ENCODE peak calls at places on chromosomes 1 and 21, in five cellular contexts. One of them, this sample, is unnamed. For H3K27me3 and H3K4me1, the result is how much of the 10 kb centered on the place peaks cover.

GRCh38 chr1:94734963-94735899 is 84.9 kb upstream of the SLC44A3 start:
- DNase-seq in fibroblast of lung: peak
- DNase-seq in CD8-positive, alpha-beta memory T cell: no peak
- DNase-seq in adipocyte: peak
- DNase-seq in BE2C: no peak
- DNase-seq in this sample: no peak

GRCh38 chr1:32361674-32362473 is 411 bp downstream of the FAM229A start:
- DNase-seq in fibroblast of lung: peak
- DNase-seq in CD8-positive, alpha-beta memory T cell: no peak
- DNase-seq in adipocyte: peak
- DNase-seq in BE2C: peak
- DNase-seq in this sample: peak

GRCh38 chr21:46058339-46059145 is 39.4 kb upstream of the COL6A2 start:
- DNase-seq in fibroblast of lung: no peak
- DNase-seq in CD8-positive, alpha-beta memory T cell: no peak
- DNase-seq in adipocyte: no peak
- DNase-seq in BE2C: no peak
- DNase-seq in this sample: no peak

GRCh38 chr1:227390525-227390924 is 72.2 kb upstream of the CDC42BPA start:
- DNase-seq in fibroblast of lung: peak
- DNase-seq in CD8-positive, alpha-beta memory T cell: no peak
- DNase-seq in adipocyte: peak
- DNase-seq in BE2C: no peak
- DNase-seq in this sample: no peak

GRCh38 chr1:172500207-172500606 is 32.7 kb upstream of the SUCO start:
- DNase-seq in fibroblast of lung: no peak
- DNase-seq in CD8-positive, alpha-beta memory T cell: no peak
- DNase-seq in adipocyte: no peak
- DNase-seq in BE2C: no peak
- DNase-seq in this sample: no peak

GRCh38 chr1:92949937-92950817 is 11.1 kb downstream of the DIPK1A start:
- DNase-seq in fibroblast of lung: peak
- DNase-seq in CD8-positive, alpha-beta memory T cell: no peak
- DNase-seq in adipocyte: peak
- DNase-seq in BE2C: no peak
- DNase-seq in this sample: no peak

GRCh38 chr1:42680921-42681683 is 1.1 kb upstream of the YBX1 start:
- DNase-seq in fibroblast of lung: peak
- DNase-seq in CD8-positive, alpha-beta memory T cell: no peak
- DNase-seq in adipocyte: peak
- DNase-seq in BE2C: no peak
- DNase-seq in this sample: peak

GRCh38 chr1:231629132-231629531 is 2.5 kb downstream of the DISC1 start:
- DNase-seq in fibroblast of lung: no peak
- DNase-seq in CD8-positive, alpha-beta memory T cell: no peak
- DNase-seq in adipocyte: no peak
- DNase-seq in BE2C: no peak
- DNase-seq in this sample: no peak

GRCh38 chr1:10691740-10692125 is 104.7 kb downstream of the CASZ1 start:
- DNase-seq in fibroblast of lung: no peak
- DNase-seq in CD8-positive, alpha-beta memory T cell: no peak
- DNase-seq in adipocyte: no peak
- DNase-seq in BE2C: no peak
- DNase-seq in this sample: no peak

GRCh38 chr1:23422313-23422877 is 2.2 kb downstream of the TCEA3 start:
- DNase-seq in fibroblast of lung: peak
- DNase-seq in CD8-positive, alpha-beta memory T cell: peak
- DNase-seq in adipocyte: peak
- DNase-seq in BE2C: peak
- DNase-seq in this sample: peak

GRCh38 chr1:111960971-111961370 is 28.5 kb downstream of the KCND3 start:
- DNase-seq in fibroblast of lung: no peak
- DNase-seq in CD8-positive, alpha-beta memory T cell: no peak
- DNase-seq in adipocyte: no peak
- DNase-seq in BE2C: no peak
- DNase-seq in this sample: no peak

GRCh38 chr1:43634729-43635128 is 15.2 kb upstream of the KDM4A start:
- DNase-seq in fibroblast of lung: no peak
- DNase-seq in CD8-positive, alpha-beta memory T cell: no peak
- DNase-seq in adipocyte: peak
- DNase-seq in BE2C: no peak
- DNase-seq in this sample: no peak

GRCh38 chr1:236113324-236114032 is 28.9 kb upstream of the GPR137B start:
- DNase-seq in fibroblast of lung: no peak
- DNase-seq in CD8-positive, alpha-beta memory T cell: no peak
- DNase-seq in adipocyte: no peak
- DNase-seq in BE2C: no peak
- DNase-seq in this sample: no peak

GRCh38 chr1:186183219-186183618 is 191.8 kb downstream of the TPR start:
- DNase-seq in fibroblast of lung: peak
- DNase-seq in CD8-positive, alpha-beta memory T cell: no peak
- DNase-seq in adipocyte: peak
- DNase-seq in BE2C: no peak
- DNase-seq in this sample: no peak

GRCh38 chr21:28615276-28615675 is 377.4 kb downstream of the LTN1 start:
- DNase-seq in fibroblast of lung: peak
- DNase-seq in CD8-positive, alpha-beta memory T cell: no peak
- DNase-seq in adipocyte: peak
- DNase-seq in BE2C: no peak
- DNase-seq in this sample: no peak

GRCh38 chr1:214511639-214511998 is 39.8 kb downstream of the PTPN14 start:
- DNase-seq in fibroblast of lung: no peak
- DNase-seq in CD8-positive, alpha-beta memory T cell: no peak
- DNase-seq in adipocyte: no peak
- DNase-seq in BE2C: no peak
- DNase-seq in this sample: no peak

GRCh38 chr1:186574951-186575747 is 105.1 kb downstream of the PTGS2 start:
- DNase-seq in fibroblast of lung: peak
- DNase-seq in CD8-positive, alpha-beta memory T cell: no peak
- DNase-seq in adipocyte: peak
- DNase-seq in BE2C: no peak
- DNase-seq in this sample: no peak

GRCh38 chr1:246797157-246797556 is 72.9 kb downstream of the SCCPDH start:
- DNase-seq in fibroblast of lung: no peak
- DNase-seq in CD8-positive, alpha-beta memory T cell: no peak
- DNase-seq in adipocyte: no peak
- DNase-seq in BE2C: no peak
- DNase-seq in this sample: no peak

GRCh38 chr1:10217748-10218441 is 7.5 kb downstream of the KIF1B start:
- DNase-seq in fibroblast of lung: peak
- DNase-seq in CD8-positive, alpha-beta memory T cell: no peak
- DNase-seq in adipocyte: peak
- DNase-seq in BE2C: no peak
- DNase-seq in this sample: no peak

GRCh38 chr1:14842891-14843290 is 244.4 kb downstream of the KAZN start:
- DNase-seq in fibroblast of lung: peak
- DNase-seq in CD8-positive, alpha-beta memory T cell: no peak
- DNase-seq in adipocyte: peak
- DNase-seq in BE2C: no peak
- DNase-seq in this sample: no peak

GRCh38 chr21:39014751-39015150 is 168.5 kb downstream of the PSMG1 start:
- DNase-seq in fibroblast of lung: peak
- DNase-seq in CD8-positive, alpha-beta memory T cell: no peak
- DNase-seq in adipocyte: peak
- DNase-seq in BE2C: no peak
- DNase-seq in this sample: no peak

GRCh38 chr1:224175615-224176014 is 7.4 kb upstream of the DEGS1 start:
- DNase-seq in fibroblast of lung: peak
- DNase-seq in CD8-positive, alpha-beta memory T cell: no peak
- DNase-seq in adipocyte: peak
- DNase-seq in BE2C: peak
- DNase-seq in this sample: peak

GRCh38 chr1:229116114-229116513 is 154.8 kb upstream of the RAB4A start:
- DNase-seq in fibroblast of lung: no peak
- DNase-seq in CD8-positive, alpha-beta memory T cell: no peak
- DNase-seq in adipocyte: no peak
- DNase-seq in BE2C: no peak
- DNase-seq in this sample: no peak

GRCh38 chr1:181044449-181044966 is 10.7 kb downstream of the MR1 start:
- DNase-seq in fibroblast of lung: no peak
- DNase-seq in CD8-positive, alpha-beta memory T cell: peak
- DNase-seq in adipocyte: no peak
- DNase-seq in BE2C: no peak
- DNase-seq in this sample: peak

GRCh38 chr1:37033355-37034291 is 692 bp downstream of the GRIK3 start:
- DNase-seq in fibroblast of lung: no peak
- DNase-seq in CD8-positive, alpha-beta memory T cell: no peak
- DNase-seq in adipocyte: no peak
- DNase-seq in BE2C: peak
- DNase-seq in this sample: no peak

GRCh38 chr1:44733784-44734183 is 2.8 kb upstream of the RNU5D-1 start:
- DNase-seq in fibroblast of lung: no peak
- DNase-seq in CD8-positive, alpha-beta memory T cell: no peak
- DNase-seq in adipocyte: no peak
- DNase-seq in BE2C: no peak
- DNase-seq in this sample: no peak

GRCh38 chr1:172533511-172534116 is 664 bp downstream of the SUCO start:
- DNase-seq in fibroblast of lung: peak
- DNase-seq in CD8-positive, alpha-beta memory T cell: peak
- DNase-seq in adipocyte: peak
- DNase-seq in BE2C: no peak
- DNase-seq in this sample: peak

GRCh38 chr1:82578086-82578726 is 777.5 kb downstream of the ADGRL2 start:
- DNase-seq in fibroblast of lung: no peak
- DNase-seq in CD8-positive, alpha-beta memory T cell: no peak
- DNase-seq in adipocyte: no peak
- DNase-seq in BE2C: no peak
- DNase-seq in this sample: no peak

GRCh38 chr21:42514883-42515228 is 1.2 kb downstream of the SLC37A1 start:
- DNase-seq in fibroblast of lung: no peak
- DNase-seq in CD8-positive, alpha-beta memory T cell: no peak
- DNase-seq in adipocyte: no peak
- DNase-seq in BE2C: no peak
- DNase-seq in this sample: no peak

GRCh38 chr1:53393325-53393792 is 65.5 kb upstream of the LRP8 start:
- DNase-seq in fibroblast of lung: peak
- DNase-seq in CD8-positive, alpha-beta memory T cell: peak
- DNase-seq in adipocyte: peak
- DNase-seq in BE2C: peak
- DNase-seq in this sample: peak

GRCh38 chr1:53391982-53392381 is 64.1 kb upstream of the LRP8 start:
- DNase-seq in fibroblast of lung: no peak
- DNase-seq in CD8-positive, alpha-beta memory T cell: no peak
- DNase-seq in adipocyte: no peak
- DNase-seq in BE2C: no peak
- DNase-seq in this sample: no peak

GRCh38 chr1:53392460-53392859 is 64.6 kb upstream of the LRP8 start:
- DNase-seq in fibroblast of lung: no peak
- DNase-seq in CD8-positive, alpha-beta memory T cell: peak
- DNase-seq in adipocyte: no peak
- DNase-seq in BE2C: no peak
- DNase-seq in this sample: no peak

GRCh38 chr1:53395671-53396215 is 63.5 kb upstream of the DMRTB1 start:
- DNase-seq in fibroblast of lung: no peak
- DNase-seq in CD8-positive, alpha-beta memory T cell: no peak
- DNase-seq in adipocyte: no peak
- DNase-seq in BE2C: no peak
- DNase-seq in this sample: no peak

DNA sequence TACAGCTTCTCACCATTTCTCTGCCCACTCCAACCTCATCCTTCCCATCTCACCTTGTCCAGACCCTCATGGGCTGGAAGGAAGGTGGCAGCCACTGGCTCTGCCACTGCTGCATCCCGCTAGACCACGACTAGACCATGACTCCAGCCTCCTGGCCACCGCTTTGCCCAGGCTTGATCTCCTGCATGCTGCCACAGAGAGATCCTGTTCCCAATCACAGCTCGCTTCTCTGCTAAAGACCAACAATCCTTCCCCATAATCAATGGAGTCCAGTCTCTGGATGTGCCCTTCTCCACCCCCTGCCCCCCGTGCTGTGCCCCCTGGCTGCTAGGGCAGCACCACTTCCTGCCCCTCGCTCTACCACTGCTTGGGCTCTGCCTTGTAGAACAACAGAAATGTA is 64.9 kb upstream of the DMRTB1 start:
- DNase-seq in fibroblast of lung: no peak
- DNase-seq in CD8-positive, alpha-beta memory T cell: no peak
- DNase-seq in adipocyte: no peak
- DNase-seq in BE2C: no peak
- DNase-seq in this sample: no peak
- H3K27me3 ChIP-seq in fibroblast of lung: under half
- H3K27me3 ChIP-seq in CD8-positive, alpha-beta memory T cell: under half
- H3K27me3 ChIP-seq in adipocyte: under half
- H3K27me3 ChIP-seq in BE2C: under half
- H3K27me3 ChIP-seq in this sample: under half

GRCh38 chr1:21182181-21182711 is 5.5 kb upstream of the EIF4G3 start:
- DNase-seq in fibroblast of lung: no peak
- DNase-seq in CD8-positive, alpha-beta memory T cell: no peak
- DNase-seq in adipocyte: peak
- DNase-seq in BE2C: no peak
- DNase-seq in this sample: no peak
- H3K4me1 ChIP-seq in fibroblast of lung: under half
- H3K4me1 ChIP-seq in CD8-positive, alpha-beta memory T cell: under half
- H3K4me1 ChIP-seq in adipocyte: under half
- H3K4me1 ChIP-seq in BE2C: under half
- H3K4me1 ChIP-seq in this sample: under half

DNA sequence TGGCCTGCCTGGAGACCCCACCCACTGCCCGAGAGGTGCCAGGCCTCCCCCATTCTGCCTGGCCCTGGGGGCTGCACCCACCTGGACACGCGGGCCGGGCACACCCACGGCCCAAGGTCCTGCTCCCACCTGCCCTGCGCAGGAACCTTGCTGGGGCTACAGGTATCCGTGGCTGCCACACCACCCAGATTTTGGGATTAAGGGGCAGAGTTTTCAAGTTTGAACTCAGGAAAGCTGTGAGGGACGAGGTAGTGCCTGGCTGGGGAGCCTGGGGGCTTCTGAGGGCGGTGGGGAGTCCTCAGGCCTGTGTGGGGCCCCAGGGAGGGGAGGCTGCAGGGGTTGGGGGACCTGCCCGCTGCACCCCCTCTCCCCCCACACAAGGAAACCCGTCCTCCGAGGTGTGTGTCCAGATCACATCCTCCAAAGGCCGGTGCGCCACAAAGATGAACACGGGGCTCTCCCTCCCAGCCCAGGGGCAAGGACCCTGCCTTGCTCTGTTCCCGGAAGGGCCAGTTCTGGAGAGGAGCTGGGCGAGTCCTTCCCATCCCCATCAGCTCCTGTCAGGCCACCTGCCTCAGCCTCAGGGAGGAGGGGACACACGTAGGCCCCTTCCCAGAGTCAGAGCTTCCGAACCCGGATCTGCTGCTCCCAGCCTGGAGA is 2.7 kb upstream of the TTLL10 start:
- DNase-seq in fibroblast of lung: no peak
- DNase-seq in CD8-positive, alpha-beta memory T cell: peak
- DNase-seq in adipocyte: no peak
- DNase-seq in BE2C: peak
- DNase-seq in this sample: no peak
- H3K27me3 ChIP-seq in fibroblast of lung: under half
- H3K27me3 ChIP-seq in CD8-positive, alpha-beta memory T cell: under half
- H3K27me3 ChIP-seq in adipocyte: half or more
- H3K27me3 ChIP-seq in BE2C: under half
- H3K27me3 ChIP-seq in this sample: under half

GRCh38 chr21:41321908-41322495 is 5.4 kb downstream of the FAM3B start:
- DNase-seq in fibroblast of lung: no peak
- DNase-seq in CD8-positive, alpha-beta memory T cell: no peak
- DNase-seq in adipocyte: no peak
- DNase-seq in BE2C: no peak
- DNase-seq in this sample: no peak
- H3K4me1 ChIP-seq in fibroblast of lung: under half
- H3K4me1 ChIP-seq in CD8-positive, alpha-beta memory T cell: under half
- H3K4me1 ChIP-seq in adipocyte: under half
- H3K4me1 ChIP-seq in BE2C: under half
- H3K4me1 ChIP-seq in this sample: under half

This sample was measured in CD4-positive, alpha-beta memory T cell.